ENCODE peak calls at places on chromosomes 13 and 19, in ten cellular contexts. Q is CD8-positive, alpha-beta T cell; L is AG10803; A is PC-3; G is MM.1S; Y is mammary epithelial cell; R is cardiac muscle cell; K is GM20000; O is kidney epithelial cell; V is CD4-positive, alpha-beta T cell. P is an unnamed sample.

GRCh38 chr13:114143806-114144605 is 11.6 kb upstream of the RASA3 start:
- DNase-seq in Q (peak; percentile 50), L (no peak), A (no peak), G (no peak), Y (no peak), R (no peak), K (peak; percentile 72), O (peak; percentile 25), V (peak; percentile 39), P (peak; percentile 71)

GRCh38 chr13:70108276-70108845 is at the start of gene KLHL1:
- DNase-seq in Q (no peak), L (no peak), A (no peak), G (no peak), Y (no peak), R (no peak), K (no peak), O (no peak), V (no peak), P (no peak)

GRCh38 chr19:15161028-15161984 is 39.5 kb downstream of the NOTCH3 start:
- DNase-seq in Q (no peak), L (peak; percentile 46), A (peak; percentile 51), G (peak; percentile 73), Y (no peak), R (no peak), K (peak; percentile 84), O (no peak), V (no peak), P (peak; percentile 76)

GRCh38 chr19:52200044-52200443 is 10.2 kb downstream of the PPP2R1A start:
- DNase-seq in Q (no peak), L (peak; percentile 83), A (peak; percentile 25), G (no peak), Y (peak; percentile 76), R (peak; percentile 77), K (no peak), O (peak; percentile 7), V (no peak), P (no peak)

GRCh38 chr19:44643605-44644390 is at the start of gene PVR:
- DNase-seq in Q (no peak), L (peak; percentile 68), A (peak; percentile 77), G (peak; percentile 61), Y (peak; percentile 79), R (peak; percentile 74), K (peak; percentile 68), O (peak; percentile 50), V (no peak), P (peak; percentile 77)

GRCh38 chr13:51927129-51927528 is 65.4 kb downstream of the CCDC70 start:
- DNase-seq in Q (no peak), L (no peak), A (no peak), G (no peak), Y (no peak), R (no peak), K (no peak), O (no peak), V (no peak), P (no peak)

GRCh38 chr13:111116830-111117229 is 1.7 kb downstream of the ARHGEF7 start:
- DNase-seq in Q (no peak), L (peak; percentile 70), A (no peak), G (no peak), Y (no peak), R (peak; percentile 11), K (no peak), O (no peak), V (no peak), P (no peak)

GRCh38 chr19:32830231-32831014 is 39.1 kb downstream of the SLC7A9 start:
- DNase-seq in Q (no peak), L (peak; percentile 60), A (peak; percentile 25), G (peak; percentile 36), Y (no peak), R (peak; percentile 17), K (peak; percentile 8), O (peak; percentile 58), V (no peak), P (no peak)

DNA sequence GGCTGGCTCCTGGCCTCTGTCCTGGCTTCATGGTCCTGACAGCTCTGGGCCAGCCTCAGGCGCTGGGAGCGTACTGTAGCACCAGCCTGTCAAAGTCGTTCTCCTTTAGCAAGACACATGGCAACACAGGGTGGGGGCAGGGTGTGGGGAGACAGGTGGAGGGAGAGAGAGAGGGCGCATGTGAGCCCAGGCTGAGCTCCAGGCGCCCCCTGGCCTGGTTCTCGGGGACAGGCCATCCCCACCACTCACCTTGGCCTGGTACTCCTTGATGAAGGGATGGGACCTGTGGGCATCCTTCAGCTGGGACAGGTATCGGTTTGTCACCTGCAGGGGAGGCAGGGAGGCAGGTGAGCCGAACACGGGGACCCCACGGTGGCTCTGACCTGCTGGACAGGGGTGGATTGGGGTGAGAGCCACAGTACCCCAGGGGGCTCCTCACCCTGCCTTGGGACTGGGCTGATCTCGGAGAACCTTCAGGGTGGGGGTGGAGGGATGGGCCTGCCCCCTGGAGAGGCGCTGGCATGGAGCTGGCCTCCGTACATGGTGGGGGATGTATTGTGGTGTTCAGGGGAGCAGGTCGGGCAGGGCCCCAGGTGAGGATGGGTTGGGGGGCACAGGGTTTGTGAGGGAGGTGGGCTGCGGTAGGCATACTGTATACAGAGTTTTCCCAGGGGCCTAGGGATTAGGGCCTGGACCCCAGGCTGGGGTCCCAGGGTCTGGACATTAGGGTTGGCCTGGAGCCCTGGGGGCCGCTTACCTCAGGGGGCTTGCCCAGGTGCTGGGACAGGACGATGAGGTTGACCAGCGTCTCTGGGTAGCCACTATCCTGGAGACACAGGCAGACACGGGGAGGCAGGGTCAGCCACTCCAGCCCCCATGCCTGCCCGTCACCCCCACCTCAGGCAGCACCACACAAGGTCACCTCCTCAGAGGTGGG is 3.9 kb upstream of the CERS1 start:
- DNase-seq in Q (no peak), L (no peak), A (no peak), G (no peak), Y (no peak), R (no peak), K (no peak), O (no peak), V (no peak), P (no peak)
- TF ChIP-seq CTCF in Q (no peak), L (no peak), A (no peak), G (no peak), Y (no peak), R (no peak), K (no peak), O (no peak), V (no peak), P (no peak)

GRCh38 chr19:31274964-31275319 is 74.3 kb downstream of the TSHZ3 start:
- DNase-seq in Q (no peak), L (no peak), A (no peak), G (no peak), Y (no peak), R (no peak), K (no peak), O (no peak), V (no peak), P (no peak)

GRCh38 chr19:31272707-31273106 is 76.5 kb downstream of the TSHZ3 start:
- DNase-seq in Q (no peak), L (no peak), A (no peak), G (no peak), Y (no peak), R (no peak), K (no peak), O (no peak), V (no peak), P (no peak)

GRCh38 chr19:31271569-31271911 is 77.7 kb downstream of the TSHZ3 start:
- DNase-seq in Q (no peak), L (no peak), A (no peak), G (no peak), Y (no peak), R (peak; percentile 12), K (no peak), O (no peak), V (no peak), P (no peak)

GRCh38 chr19:31276831-31277230 is 72.4 kb downstream of the TSHZ3 start:
- DNase-seq in Q (no peak), L (no peak), A (no peak), G (no peak), Y (no peak), R (no peak), K (no peak), O (no peak), V (no peak), P (no peak)

DNA sequence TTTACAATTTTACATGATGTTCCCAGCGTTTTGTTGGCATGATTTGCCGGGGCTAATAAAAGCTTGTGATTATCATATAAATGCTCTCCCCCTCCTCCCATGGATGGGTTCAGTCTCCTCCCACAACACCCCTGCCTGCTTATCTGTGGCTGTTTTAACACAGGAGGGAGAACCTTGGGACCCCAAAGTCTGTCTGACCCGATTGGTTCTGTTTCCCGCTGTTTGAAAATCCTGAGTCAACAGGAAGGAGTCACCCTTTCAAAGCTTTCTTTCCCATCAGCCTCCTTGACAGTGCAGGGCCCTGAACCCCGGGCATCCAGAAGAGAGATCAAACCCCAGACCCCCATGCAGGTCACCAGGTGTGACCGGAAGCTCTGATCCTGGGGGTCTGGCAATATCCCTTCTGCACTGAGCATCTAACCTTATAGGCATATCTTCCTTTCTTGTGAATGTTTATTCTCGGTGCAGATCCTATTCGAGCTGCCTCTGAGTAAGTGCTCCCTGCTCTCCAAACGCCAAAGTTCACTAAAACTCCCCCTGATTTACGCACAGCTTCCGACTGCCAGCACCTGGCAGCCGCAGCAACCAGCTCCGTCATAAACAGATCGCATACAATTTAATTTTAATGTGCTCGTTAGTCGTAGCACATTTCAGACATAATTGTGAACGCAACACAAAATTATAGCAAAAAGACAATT is 74.8 kb downstream of the TSHZ3 start:
- DNase-seq in Q (no peak), L (no peak), A (no peak), G (no peak), Y (no peak), R (no peak), K (no peak), O (no peak), V (no peak), P (no peak)
- TF ChIP-seq CTCF in Q (no peak), L (no peak), A (no peak), G (no peak), Y (no peak), R (no peak), K (no peak), O (no peak), V (no peak), P (no peak)

GRCh38 chr19:2624537-2625091 is 77.9 kb downstream of the GNG7 start:
- DNase-seq in Q (no peak), L (no peak), A (no peak), G (no peak), Y (no peak), R (no peak), K (peak; percentile 55), O (no peak), V (no peak), P (no peak)
- TF ChIP-seq CTCF in Q (no peak), L (no peak), A (no peak), G (no peak), Y (peak; percentile 23), R (no peak), K (no peak), O (peak; percentile 28), V (no peak), P (peak; percentile 3)

DNA sequence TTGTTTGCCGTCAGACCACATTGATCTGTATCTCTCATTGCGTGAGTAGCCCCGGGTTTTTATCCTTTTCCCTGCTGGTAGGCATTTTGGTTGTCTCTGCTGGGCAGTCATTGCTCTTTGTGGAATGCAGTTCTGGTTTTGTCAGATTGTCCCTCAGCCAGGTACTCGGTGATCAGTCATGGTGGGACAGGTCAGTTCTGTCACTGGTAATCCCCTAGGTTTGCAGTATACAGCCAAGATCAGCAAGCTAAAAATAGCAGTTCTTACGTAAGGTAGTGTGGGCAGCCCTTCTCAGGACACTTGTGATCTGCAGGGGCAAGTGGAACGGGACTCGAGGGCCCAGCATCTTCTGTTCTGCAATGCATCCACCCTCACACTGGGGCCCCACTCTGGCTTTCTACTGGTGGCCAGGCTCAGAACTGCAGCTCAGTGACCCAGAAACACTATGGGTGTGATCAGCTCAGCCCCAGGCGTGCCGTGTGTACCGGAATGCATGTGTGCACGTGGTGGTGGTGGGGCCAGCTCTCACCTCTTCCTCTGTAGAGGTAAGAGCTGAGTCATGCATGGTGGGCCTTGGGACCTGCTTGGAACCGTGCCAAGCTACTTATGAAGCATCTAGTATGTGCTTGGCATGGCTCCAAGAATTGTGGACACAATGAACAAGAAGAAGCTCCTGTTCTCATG is 6.3 kb downstream of the PLEKHF1 start:
- DNase-seq in Q (peak; percentile 81), L (no peak), A (peak; percentile 60), G (no peak), Y (peak; percentile 82), R (peak; percentile 60), K (peak; percentile 81), O (no peak), V (peak; percentile 84), P (peak; percentile 84)
- TF ChIP-seq CTCF in Q (peak; percentile 62), L (peak; percentile 9), A (no peak), G (peak; percentile 10), Y (peak; percentile 54), R (peak; percentile 24), K (peak; percentile 5), O (peak; percentile 26), V (peak; percentile 56), P (peak; percentile 42)

P was measured in GM13977.